ENCODE peak calls at places on chromosomes 11 and 22, in six cellular contexts. A is SK-N-SH; I is CD4-positive, alpha-beta T cell; J is fibroblast of pulmonary artery; N is GM12865; W is AG09309. U is an unnamed sample.

GRCh38 chr11:65043881-65044501 is 3.0 kb downstream of the SAC3D1 start:
- DNase-seq in A (no peak), I (no peak), J (peak; percentile 31), N (no peak), W (peak; percentile 5), U (peak; percentile 66)

GRCh38 chr22:43001271-43002197 is 13.4 kb downstream of the PACSIN2 start:
- DNase-seq in A (no peak), I (no peak), J (peak; percentile 61), N (peak; percentile 60), W (no peak), U (peak; percentile 60)

GRCh38 chr11:106457727-106458126 is 380.3 kb downstream of the AASDHPPT start:
- DNase-seq in A (no peak), I (no peak), J (peak; percentile 80), N (no peak), W (peak; percentile 57), U (peak; percentile 71)

GRCh38 chr11:11584446-11584810 is 37.4 kb downstream of the GALNT18 start:
- DNase-seq in A (no peak), I (no peak), J (peak; percentile 27), N (no peak), W (peak; percentile 80), U (peak; percentile 72)

GRCh38 chr11:75615709-75616108 is 53.1 kb downstream of the MAP6 start:
- DNase-seq in A (peak; percentile 41), I (no peak), J (no peak), N (no peak), W (no peak), U (no peak)

GRCh38 chr11:67291481-67292381 is 2.6 kb downstream of the ANKRD13D start:
- DNase-seq in A (no peak), I (no peak), J (no peak), N (no peak), W (no peak), U (no peak)

GRCh38 chr22:19516378-19517170 is 7.6 kb downstream of the CLDN5 start:
- DNase-seq in A (no peak), I (no peak), J (no peak), N (no peak), W (no peak), U (no peak)

GRCh38 chr11:17991799-17992433 is 20.9 kb downstream of the SERGEF start:
- DNase-seq in A (peak; percentile 66), I (peak; percentile 32), J (peak; percentile 76), N (peak; percentile 71), W (no peak), U (peak; percentile 72)

GRCh38 chr22:40396882-40397281 is 26.5 kb downstream of the SGSM3 start:
- DNase-seq in A (peak; percentile 75), I (no peak), J (peak; percentile 91), N (no peak), W (no peak), U (peak; percentile 58)

GRCh38 chr11:12248330-12248729 is 129.0 kb upstream of the PARVA start:
- DNase-seq in A (peak; percentile 59), I (no peak), J (peak; percentile 62), N (no peak), W (no peak), U (peak; percentile 50)

GRCh38 chr11:13878077-13878476 is 84.4 kb upstream of the SPON1 start:
- DNase-seq in A (no peak), I (no peak), J (no peak), N (no peak), W (no peak), U (no peak)

GRCh38 chr22:30238661-30239420 is 7.7 kb downstream of the LIF start:
- DNase-seq in A (no peak), I (no peak), J (peak; percentile 72), N (no peak), W (no peak), U (peak; percentile 69)

GRCh38 chr11:118212781-118213565 is 11.8 kb downstream of the JAML start:
- DNase-seq in A (no peak), I (no peak), J (no peak), N (no peak), W (no peak), U (no peak)

GRCh38 chr11:75734491-75735180 is 17.0 kb downstream of the MOGAT2 start:
- DNase-seq in A (no peak), I (no peak), J (no peak), N (no peak), W (no peak), U (no peak)

GRCh38 chr11:2825886-2826678 is 59.5 kb downstream of the CDKN1C start:
- DNase-seq in A (peak; percentile 38), I (no peak), J (peak; percentile 97), N (no peak), W (peak; percentile 92), U (peak; percentile 97)

GRCh38 chr11:9616858-9617257 is 43.4 kb downstream of the WEE1 start:
- DNase-seq in A (no peak), I (no peak), J (no peak), N (no peak), W (no peak), U (peak; percentile 59)

GRCh38 chr22:39177456-39177775 is 24.9 kb upstream of the CBX7 start:
- DNase-seq in A (no peak), I (no peak), J (no peak), N (no peak), W (no peak), U (no peak)

GRCh38 chr11:76861490-76861953 is 804 bp downstream of the ACER3 start:
- DNase-seq in A (no peak), I (no peak), J (no peak), N (no peak), W (no peak), U (no peak)

GRCh38 chr11:73358071-73358470 is 18.1 kb upstream of the RELT start:
- DNase-seq in A (no peak), I (no peak), J (no peak), N (no peak), W (no peak), U (no peak)

GRCh38 chr11:73360743-73361369 is 15.3 kb upstream of the RELT start:
- DNase-seq in A (no peak), I (no peak), J (no peak), N (no peak), W (no peak), U (no peak)

GRCh38 chr11:73359341-73359740 is 16.9 kb upstream of the RELT start:
- DNase-seq in A (no peak), I (no peak), J (no peak), N (no peak), W (peak; percentile 38), U (peak; percentile 45)

GRCh38 chr11:73359930-73360742 is 16.1 kb upstream of the RELT start:
- DNase-seq in A (peak; percentile 78), I (peak; percentile 17), J (peak; percentile 53), N (no peak), W (no peak), U (peak; percentile 55)

DNA sequence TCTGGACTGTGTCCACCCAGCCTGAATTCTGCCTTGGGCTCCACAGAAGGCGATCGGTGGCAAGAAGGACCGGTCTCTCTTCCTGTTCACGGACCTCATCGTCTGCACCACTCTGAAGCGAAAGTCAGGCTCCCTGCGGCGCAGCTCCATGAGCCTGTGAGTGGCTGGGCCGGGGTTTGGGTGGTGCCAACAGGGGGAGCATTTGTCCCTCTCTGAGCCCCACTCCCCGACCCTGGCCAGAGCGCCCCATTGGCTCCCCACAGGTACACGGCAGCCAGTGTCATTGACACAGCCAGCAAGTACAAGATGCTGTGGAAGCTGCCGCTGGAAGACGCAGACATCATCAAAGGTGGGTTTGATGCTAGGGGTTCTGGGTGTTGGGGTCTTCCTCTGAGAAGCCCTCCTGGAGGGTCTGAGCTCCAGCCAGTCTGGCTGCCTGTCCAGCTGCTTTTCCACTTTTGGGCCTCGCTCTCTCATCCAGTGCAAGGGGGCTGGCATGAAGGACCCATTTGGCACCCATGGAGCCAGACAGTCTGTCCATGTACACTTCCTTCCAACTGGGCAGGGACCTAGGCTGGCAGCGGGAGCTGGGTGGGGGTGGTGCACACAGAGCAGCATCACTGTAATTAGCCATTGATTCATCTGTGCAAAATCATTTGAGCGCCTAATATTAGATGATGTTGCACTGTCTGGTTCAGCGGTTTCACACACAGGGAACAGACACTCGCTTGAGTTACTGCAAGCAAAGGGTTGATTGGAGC is 19.0 kb upstream of the RELT start:
- DNase-seq in A (no peak), I (no peak), J (no peak), N (no peak), W (no peak), U (no peak)
- TF ChIP-seq CTCF in A (no peak), I (no peak), J (no peak), N (no peak), W (no peak), U (no peak)

DNA sequence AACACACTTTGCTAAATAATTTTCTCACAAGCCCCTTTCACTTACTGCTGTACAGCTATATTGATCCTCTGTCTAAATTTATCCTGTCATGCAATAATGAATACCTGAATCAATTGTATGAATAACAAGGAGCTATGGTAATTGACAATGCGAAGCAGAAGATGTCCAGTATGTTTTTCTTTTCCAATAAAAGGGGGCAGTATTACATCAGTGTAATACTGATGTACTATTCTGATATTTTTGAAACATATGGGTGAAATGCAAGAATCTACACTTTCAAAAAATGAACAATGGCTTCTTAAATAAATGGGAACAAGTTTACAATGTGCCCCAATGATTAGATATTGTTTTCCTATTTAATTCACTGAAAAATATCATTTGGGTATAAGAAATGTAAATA is 315.1 kb downstream of the SOX6 start:
- DNase-seq in A (no peak), I (no peak), J (no peak), N (no peak), W (no peak), U (no peak)
- TF ChIP-seq CTCF in A (no peak), I (no peak), J (no peak), N (no peak), W (no peak), U (no peak)

DNA sequence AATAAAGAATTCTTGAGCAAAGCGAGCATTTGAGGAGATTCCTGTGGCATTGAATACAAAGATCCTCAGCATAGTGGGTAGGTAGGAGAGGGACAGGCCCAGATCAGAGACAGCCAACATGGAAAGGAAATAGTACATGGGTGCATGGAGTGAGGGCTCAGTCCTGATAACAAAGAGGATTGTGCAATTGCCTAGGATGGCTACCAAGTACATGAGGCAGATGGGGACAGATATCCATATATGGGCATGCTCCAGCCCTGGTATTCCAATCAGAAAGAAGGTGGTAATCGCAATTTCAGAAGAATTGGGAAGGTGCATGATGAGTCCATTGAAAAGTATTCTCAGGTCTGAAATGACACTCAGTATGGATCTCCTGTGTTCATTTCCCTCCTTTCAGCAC is 8.6 kb downstream of the OR51T1 start:
- DNase-seq in A (no peak), I (no peak), J (peak; percentile 51), N (no peak), W (no peak), U (no peak)
- TF ChIP-seq CTCF in A (no peak), I (no peak), J (no peak), N (no peak), W (no peak), U (no peak)

DNA sequence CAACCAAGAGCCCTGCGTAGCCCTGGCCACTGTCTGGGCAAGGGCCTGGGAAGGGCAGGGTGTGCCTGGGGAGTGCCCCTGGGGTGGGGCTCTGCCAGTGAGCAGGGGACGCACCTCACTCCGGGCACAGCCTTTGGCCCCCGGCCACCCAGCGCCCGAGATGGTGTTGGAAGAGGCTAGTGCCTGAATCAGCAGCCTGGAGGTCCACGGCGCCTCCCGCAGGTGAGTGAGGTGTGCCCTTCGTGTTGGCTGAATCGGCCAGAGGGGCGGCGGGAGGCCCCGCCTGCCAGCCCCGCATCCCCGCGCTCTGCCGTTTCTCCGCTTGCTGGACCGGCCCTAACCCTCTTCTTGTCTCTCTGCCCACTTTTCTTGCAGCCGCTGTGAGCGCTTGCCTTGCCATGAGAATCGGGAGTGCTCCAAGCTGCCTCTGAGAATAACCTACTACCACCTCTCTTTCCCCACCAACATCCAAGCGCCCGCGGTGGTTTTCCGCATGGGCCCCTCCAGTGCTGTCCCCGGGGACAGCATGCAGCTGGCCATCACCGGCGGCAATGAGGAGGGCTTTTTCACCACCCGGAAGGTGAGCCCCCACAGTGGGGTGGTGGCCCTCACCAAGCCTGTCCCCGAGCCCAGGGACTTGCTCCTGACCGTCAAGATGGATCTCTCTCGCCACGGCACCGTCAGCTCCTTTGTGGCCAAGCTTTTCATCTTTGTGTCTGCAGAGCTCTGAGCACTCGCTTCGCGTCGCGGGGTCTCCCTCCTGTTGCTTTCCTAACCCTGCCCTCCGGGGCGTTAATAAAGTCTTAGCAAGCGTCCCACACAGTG is 60.1 kb downstream of the FBLN1 start:
- DNase-seq in A (no peak), I (no peak), J (no peak), N (no peak), W (no peak), U (no peak)
- TF ChIP-seq CTCF in A (no peak), I (no peak), J (no peak), N (no peak), W (no peak), U (no peak)